ENCODE peak calls at places on chromosomes 11 and 22, in nine cellular contexts. T is Kasumi-1; I is amygdala; Y is LoVo; D is left ventricle myocardium inferior; C is stimulated activated effector memory CD8-positive, alpha-beta T cell treated with anti-CD3 and anti-CD28 coated beads, Interleukin-12 subunit alpha, Interleukin-12 subunit beta, amount 100 ng/mL, for 72 hours; N is pulmonary artery endothelial cell; B is posterior vena cava; R is T-helper 9 cell. L is an unnamed sample.

GRCh38 chr11:12430912-12431311 is 53.5 kb downstream of the PARVA start:
- DNase-seq in C (no peak), N (peak), R (no peak), Y (peak), D (no peak), I (no peak), T (no peak), B (no peak), L (peak)

GRCh38 chr22:42299586-42300285 is 29.3 kb upstream of the TCF20 start:
- DNase-seq in C (no peak), Y (no peak), N (no peak), I (no peak), D (peak), T (peak), B (no peak), R (peak), L (no peak)

GRCh38 chr11:34427171-34427805 is 11.4 kb upstream of the CAT start:
- DNase-seq in D (no peak), T (no peak), B (no peak), R (no peak), N (no peak), I (no peak), C (no peak), Y (peak), L (no peak)

GRCh38 chr11:88174627-88175003 is 628 bp downstream of the RAB38 start:
- DNase-seq in T (peak), D (peak), R (no peak), Y (no peak), N (peak), I (no peak), B (peak), C (peak), L (peak)

GRCh38 chr11:101661559-101661958 is 77.8 kb upstream of the TRPC6 start:
- DNase-seq in Y (no peak), R (no peak), I (no peak), T (no peak), C (no peak), D (no peak), B (no peak), N (no peak), L (no peak)

GRCh38 chr11:2833938-2834892 is 51.4 kb downstream of the CDKN1C start:
- DNase-seq in N (no peak), D (no peak), C (no peak), Y (no peak), R (no peak), I (no peak), B (peak), T (no peak), L (no peak)

GRCh38 chr11:35276396-35276795 is 137.4 kb downstream of the CD44 start:
- DNase-seq in B (no peak), T (no peak), D (no peak), I (no peak), R (no peak), C (no peak), Y (no peak), N (no peak), L (no peak)

GRCh38 chr11:15453211-15453715 is 338.5 kb downstream of the INSC start:
- DNase-seq in B (no peak), R (no peak), Y (no peak), D (no peak), I (no peak), N (no peak), T (no peak), C (no peak), L (no peak)

GRCh38 chr22:48577014-48577690 is 1250.5 kb downstream of the BRD1 start:
- DNase-seq in D (no peak), T (no peak), N (no peak), Y (no peak), B (no peak), R (no peak), C (no peak), I (no peak), L (peak)

GRCh38 chr11:67389477-67389876 is 2.3 kb upstream of the RAD9A start:
- DNase-seq in N (no peak), B (no peak), Y (peak), R (no peak), D (peak), T (peak), I (no peak), C (no peak), L (peak)

GRCh38 chr11:92707173-92707619 is 262.3 kb upstream of the MTNR1B start:
- DNase-seq in I (no peak), T (no peak), R (no peak), D (no peak), Y (no peak), B (no peak), N (no peak), C (no peak), L (no peak)

GRCh38 chr11:115162919-115163318 is 341.3 kb downstream of the CADM1 start:
- DNase-seq in R (no peak), D (no peak), I (no peak), B (no peak), Y (no peak), C (no peak), N (no peak), T (no peak), L (no peak)

GRCh38 chr11:69682221-69682620 is 7.1 kb upstream of the LTO1 start:
- DNase-seq in N (no peak), T (no peak), Y (no peak), D (no peak), I (no peak), C (no peak), B (peak), R (no peak), L (no peak)

GRCh38 chr22:23749747-23750373 is 1.1 kb downstream of the ZNF70 start:
- DNase-seq in T (peak), C (no peak), B (no peak), Y (no peak), D (no peak), I (no peak), R (no peak), N (no peak), L (peak)

GRCh38 chr22:20803696-20804324 is 29.9 kb downstream of the SERPIND1 start:
- DNase-seq in R (no peak), D (no peak), T (peak), Y (no peak), B (no peak), N (no peak), C (no peak), I (no peak), L (peak)

GRCh38 chr22:28544431-28544868 is 135.2 kb downstream of the TTC28 start:
- DNase-seq in I (no peak), Y (no peak), C (no peak), D (no peak), R (no peak), B (no peak), N (no peak), T (no peak), L (no peak)

GRCh38 chr11:74749127-74749964 is 697 bp downstream of the RNF169 start:
- DNase-seq in T (peak), I (peak), Y (peak), R (peak), D (peak), C (peak), N (no peak), B (no peak), L (peak)

GRCh38 chr11:125071831-125072209 is 8.7 kb downstream of the SLC37A2 start:
- DNase-seq in Y (no peak), D (no peak), R (no peak), C (no peak), T (no peak), B (no peak), I (no peak), N (no peak), L (no peak)

GRCh38 chr11:29656557-29656956 is 360.3 kb downstream of the KCNA4 start:
- DNase-seq in Y (no peak), R (no peak), T (no peak), I (no peak), D (no peak), B (no peak), N (no peak), C (no peak), L (no peak)

GRCh38 chr11:62574363-62575057 is 819 bp upstream of the EEF1G start:
- DNase-seq in Y (no peak), N (no peak), I (no peak), R (no peak), D (peak), C (no peak), B (peak), T (peak), L (no peak)

GRCh38 chr22:49415219-49415951 is 412.3 kb downstream of the BRD1 start:
- DNase-seq in I (no peak), N (no peak), Y (no peak), D (no peak), T (no peak), C (no peak), R (no peak), B (peak), L (no peak)

GRCh38 chr11:94111660-94112059 is 17.0 kb upstream of the PANX1 start:
- DNase-seq in R (no peak), C (no peak), T (no peak), I (no peak), N (no peak), B (no peak), Y (no peak), D (peak), L (no peak)

GRCh38 chr22:38783095-38783710 is 10.7 kb downstream of the DNAL4 start:
- DNase-seq in R (no peak), N (no peak), I (no peak), Y (no peak), C (no peak), B (peak), D (no peak), T (no peak), L (no peak)

GRCh38 chr11:2687782-2688191 is 12.0 kb downstream of the KCNQ1OT1 start:
- DNase-seq in B (peak), T (no peak), I (no peak), Y (no peak), N (no peak), D (no peak), R (no peak), C (no peak), L (peak)

GRCh38 chr22:38468761-38469305 is 937 bp downstream of the KDELR3 start:
- DNase-seq in I (no peak), B (peak), C (no peak), D (no peak), N (no peak), Y (no peak), T (no peak), R (no peak), L (no peak)

GRCh38 chr11:12224537-12224893 is 114.1 kb downstream of the MICAL2 start:
- DNase-seq in R (peak), D (peak), B (peak), I (no peak), T (peak), Y (no peak), N (peak), C (peak), L (peak)

GRCh38 chr11:95076416-95076815 is 9.7 kb downstream of the SRSF8 start:
- DNase-seq in Y (no peak), T (peak), B (no peak), I (no peak), C (no peak), D (no peak), R (no peak), N (peak), L (peak)

GRCh38 chr11:12389676-12390075 is 12.3 kb downstream of the PARVA start:
- DNase-seq in T (no peak), N (no peak), B (no peak), C (no peak), R (no peak), I (no peak), D (no peak), Y (no peak), L (no peak)

GRCh38 chr22:43895986-43896645 is 4.3 kb upstream of the PNPLA5 start:
- DNase-seq in T (no peak), D (no peak), R (no peak), B (no peak), C (no peak), I (no peak), N (no peak), Y (no peak), L (no peak)

GRCh38 chr22:38257170-38257569 is 15.6 kb downstream of the TMEM184B start:
- DNase-seq in C (no peak), Y (no peak), B (peak), N (peak), I (no peak), T (no peak), R (no peak), D (no peak), L (peak)